ENCODE peak calls at places on chromosomes 7 and 10, in seven cellular contexts. One of them, this sample, is unnamed.

GRCh38 chr10:25701651-25702050 is 232.4 kb upstream of the MYO3A start:
- DNase-seq in Peyer's patch: no peak
- DNase-seq in GM12865: no peak
- DNase-seq in lower lobe of right lung: no peak
- DNase-seq in astrocyte of the spinal cord: no peak
- DNase-seq in right lobe of liver: no peak
- DNase-seq in thoracic aorta: no peak
- DNase-seq in this sample: no peak

GRCh38 chr7:130365511-130366441 is 14.5 kb upstream of the CPA1 start:
- DNase-seq in right lobe of liver: peak; percentile 15
- DNase-seq in thoracic aorta: no peak
- DNase-seq in GM12865: peak; percentile 85
- DNase-seq in lower lobe of right lung: no peak
- DNase-seq in Peyer's patch: no peak
- DNase-seq in astrocyte of the spinal cord: peak; percentile 96
- DNase-seq in this sample: peak; percentile 84

GRCh38 chr10:69968830-69969229 is 83.8 kb upstream of the MACROH2A2 start:
- DNase-seq in astrocyte of the spinal cord: no peak
- DNase-seq in thoracic aorta: no peak
- DNase-seq in Peyer's patch: no peak
- DNase-seq in lower lobe of right lung: no peak
- DNase-seq in GM12865: peak; percentile 18
- DNase-seq in right lobe of liver: no peak
- DNase-seq in this sample: peak; percentile 10

GRCh38 chr10:24721254-24722106 is 2.2 kb downstream of the ARHGAP21 start:
- DNase-seq in right lobe of liver: no peak
- DNase-seq in Peyer's patch: peak; percentile 70
- DNase-seq in astrocyte of the spinal cord: peak; percentile 30
- DNase-seq in GM12865: no peak
- DNase-seq in lower lobe of right lung: peak; percentile 56
- DNase-seq in thoracic aorta: no peak
- DNase-seq in this sample: no peak

GRCh38 chr7:152527610-152528032 is 91.8 kb upstream of the KMT2C start:
- DNase-seq in lower lobe of right lung: no peak
- DNase-seq in right lobe of liver: no peak
- DNase-seq in GM12865: no peak
- DNase-seq in astrocyte of the spinal cord: no peak
- DNase-seq in thoracic aorta: no peak
- DNase-seq in Peyer's patch: no peak
- DNase-seq in this sample: peak; percentile 70

GRCh38 chr7:18754766-18755165 is 259.2 kb downstream of the HDAC9 start:
- DNase-seq in lower lobe of right lung: no peak
- DNase-seq in Peyer's patch: no peak
- DNase-seq in astrocyte of the spinal cord: peak; percentile 74
- DNase-seq in GM12865: no peak
- DNase-seq in thoracic aorta: no peak
- DNase-seq in right lobe of liver: no peak
- DNase-seq in this sample: peak; percentile 73

GRCh38 chr7:29078286-29078685 is 68.1 kb downstream of the CPVL start:
- DNase-seq in Peyer's patch: no peak
- DNase-seq in right lobe of liver: no peak
- DNase-seq in thoracic aorta: no peak
- DNase-seq in lower lobe of right lung: no peak
- DNase-seq in GM12865: no peak
- DNase-seq in astrocyte of the spinal cord: no peak
- DNase-seq in this sample: no peak

GRCh38 chr7:71824356-71824755 is 587.8 kb downstream of the CALN1 start:
- DNase-seq in astrocyte of the spinal cord: peak; percentile 89
- DNase-seq in lower lobe of right lung: no peak
- DNase-seq in GM12865: no peak
- DNase-seq in right lobe of liver: no peak
- DNase-seq in thoracic aorta: no peak
- DNase-seq in Peyer's patch: no peak
- DNase-seq in this sample: peak; percentile 70

GRCh38 chr10:66180651-66181318 is 745.1 kb upstream of the LRRTM3 start:
- DNase-seq in astrocyte of the spinal cord: peak; percentile 66
- DNase-seq in GM12865: peak; percentile 74
- DNase-seq in thoracic aorta: no peak
- DNase-seq in right lobe of liver: no peak
- DNase-seq in lower lobe of right lung: no peak
- DNase-seq in Peyer's patch: no peak
- DNase-seq in this sample: peak; percentile 51

GRCh38 chr10:127200646-127201045 is 4.3 kb upstream of the INSYN2A start:
- DNase-seq in Peyer's patch: no peak
- DNase-seq in thoracic aorta: no peak
- DNase-seq in astrocyte of the spinal cord: no peak
- DNase-seq in GM12865: no peak
- DNase-seq in lower lobe of right lung: no peak
- DNase-seq in right lobe of liver: no peak
- DNase-seq in this sample: no peak

GRCh38 chr7:69610675-69611037 is 12.4 kb downstream of the AUTS2 start:
- DNase-seq in GM12865: no peak
- DNase-seq in astrocyte of the spinal cord: no peak
- DNase-seq in lower lobe of right lung: no peak
- DNase-seq in thoracic aorta: no peak
- DNase-seq in Peyer's patch: no peak
- DNase-seq in right lobe of liver: no peak
- DNase-seq in this sample: no peak

GRCh38 chr10:132407243-132407746 is 10.3 kb downstream of the PWWP2B start:
- DNase-seq in GM12865: no peak
- DNase-seq in Peyer's patch: peak; percentile 82
- DNase-seq in astrocyte of the spinal cord: no peak
- DNase-seq in right lobe of liver: peak; percentile 84
- DNase-seq in lower lobe of right lung: peak; percentile 92
- DNase-seq in thoracic aorta: no peak
- DNase-seq in this sample: no peak

GRCh38 chr7:36016648-36017047 is 136.4 kb upstream of the EEPD1 start:
- DNase-seq in lower lobe of right lung: no peak
- DNase-seq in thoracic aorta: no peak
- DNase-seq in astrocyte of the spinal cord: no peak
- DNase-seq in Peyer's patch: no peak
- DNase-seq in GM12865: no peak
- DNase-seq in right lobe of liver: no peak
- DNase-seq in this sample: no peak

GRCh38 chr10:28991738-28992270 is 297.1 kb upstream of the LYZL1 start:
- DNase-seq in Peyer's patch: no peak
- DNase-seq in thoracic aorta: no peak
- DNase-seq in right lobe of liver: no peak
- DNase-seq in GM12865: peak; percentile 35
- DNase-seq in lower lobe of right lung: no peak
- DNase-seq in astrocyte of the spinal cord: peak; percentile 55
- DNase-seq in this sample: peak; percentile 31

GRCh38 chr10:88899886-88900285 is 19.8 kb downstream of the STAMBPL1 start:
- DNase-seq in Peyer's patch: no peak
- DNase-seq in thoracic aorta: no peak
- DNase-seq in GM12865: no peak
- DNase-seq in lower lobe of right lung: no peak
- DNase-seq in right lobe of liver: no peak
- DNase-seq in astrocyte of the spinal cord: no peak
- DNase-seq in this sample: no peak

GRCh38 chr10:116689096-116689495 is 53.3 kb downstream of the HSPA12A start:
- DNase-seq in Peyer's patch: no peak
- DNase-seq in lower lobe of right lung: no peak
- DNase-seq in right lobe of liver: no peak
- DNase-seq in thoracic aorta: no peak
- DNase-seq in astrocyte of the spinal cord: no peak
- DNase-seq in GM12865: no peak
- DNase-seq in this sample: no peak

GRCh38 chr7:124679826-124680225 is 85.8 kb downstream of the GPR37 start:
- DNase-seq in right lobe of liver: no peak
- DNase-seq in lower lobe of right lung: no peak
- DNase-seq in thoracic aorta: no peak
- DNase-seq in Peyer's patch: no peak
- DNase-seq in astrocyte of the spinal cord: no peak
- DNase-seq in GM12865: no peak
- DNase-seq in this sample: no peak

GRCh38 chr10:29658984-29659769 is 24.4 kb upstream of the SVIL start:
- DNase-seq in lower lobe of right lung: peak; percentile 67
- DNase-seq in Peyer's patch: no peak
- DNase-seq in astrocyte of the spinal cord: peak; percentile 100
- DNase-seq in right lobe of liver: no peak
- DNase-seq in GM12865: peak; percentile 88
- DNase-seq in thoracic aorta: no peak
- DNase-seq in this sample: peak; percentile 100

GRCh38 chr10:17250736-17251135 is 22.7 kb downstream of the VIM start:
- DNase-seq in thoracic aorta: no peak
- DNase-seq in GM12865: peak; percentile 17
- DNase-seq in right lobe of liver: no peak
- DNase-seq in lower lobe of right lung: no peak
- DNase-seq in Peyer's patch: no peak
- DNase-seq in astrocyte of the spinal cord: no peak
- DNase-seq in this sample: peak; percentile 22

GRCh38 chr10:47040041-47040491 is 128.8 kb downstream of the PTPN20 start:
- DNase-seq in right lobe of liver: peak; percentile 46
- DNase-seq in lower lobe of right lung: no peak
- DNase-seq in astrocyte of the spinal cord: no peak
- DNase-seq in GM12865: no peak
- DNase-seq in thoracic aorta: no peak
- DNase-seq in Peyer's patch: peak; percentile 37
- DNase-seq in this sample: no peak

GRCh38 chr10:60175418-60175817 is 214.3 kb downstream of the ANK3 start:
- DNase-seq in thoracic aorta: no peak
- DNase-seq in astrocyte of the spinal cord: no peak
- DNase-seq in GM12865: no peak
- DNase-seq in Peyer's patch: peak; percentile 51
- DNase-seq in lower lobe of right lung: no peak
- DNase-seq in right lobe of liver: no peak
- DNase-seq in this sample: no peak

GRCh38 chr7:45153238-45153637 is 4.4 kb upstream of the RAMP3 start:
- DNase-seq in Peyer's patch: no peak
- DNase-seq in astrocyte of the spinal cord: no peak
- DNase-seq in right lobe of liver: no peak
- DNase-seq in GM12865: no peak
- DNase-seq in thoracic aorta: no peak
- DNase-seq in lower lobe of right lung: no peak
- DNase-seq in this sample: no peak
- TF ChIP-seq CTCF in Peyer's patch: no peak
- TF ChIP-seq CTCF in astrocyte of the spinal cord: no peak
- TF ChIP-seq CTCF in right lobe of liver: no peak
- TF ChIP-seq CTCF in GM12865: peak; percentile 10
- TF ChIP-seq CTCF in thoracic aorta: no peak
- TF ChIP-seq CTCF in lower lobe of right lung: no peak
- TF ChIP-seq CTCF in this sample: no peak

DNA sequence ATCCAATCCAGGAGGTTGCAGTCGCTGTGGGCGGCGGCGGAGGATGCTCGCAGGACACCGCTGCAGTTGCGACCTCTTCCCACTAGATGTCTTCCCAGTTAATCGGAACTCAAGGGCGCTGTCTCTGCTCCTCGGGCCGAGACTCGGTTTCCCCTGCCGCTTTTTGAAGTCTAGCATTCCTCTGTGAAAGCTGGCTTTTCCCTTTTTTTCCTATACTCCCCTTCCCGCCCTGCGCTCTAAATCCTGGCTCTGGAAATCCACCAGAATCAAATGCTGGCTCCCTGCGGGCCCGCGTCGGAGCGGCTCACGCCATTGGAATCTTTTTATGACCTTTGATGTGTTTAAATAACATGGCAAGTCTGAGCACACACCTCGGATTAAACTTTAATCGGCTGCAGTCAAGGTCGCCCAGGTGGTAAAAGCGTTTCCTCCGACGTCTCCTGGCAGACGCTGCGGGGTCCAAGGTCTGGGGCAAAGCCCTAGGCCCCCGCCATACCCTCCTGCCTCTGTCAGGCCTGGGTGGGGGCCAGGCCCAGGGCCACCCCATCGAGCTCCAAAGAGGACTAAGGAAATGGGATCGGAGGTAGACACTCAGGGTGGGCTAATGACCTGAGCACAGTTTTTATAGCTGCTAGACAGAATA is 10.7 kb upstream of the HOXA13 start:
- DNase-seq in lower lobe of right lung: no peak
- DNase-seq in Peyer's patch: peak; percentile 82
- DNase-seq in astrocyte of the spinal cord: no peak
- DNase-seq in thoracic aorta: no peak
- DNase-seq in right lobe of liver: no peak
- DNase-seq in GM12865: peak; percentile 43
- DNase-seq in this sample: peak; percentile 45
- H3K4me3 ChIP-seq in lower lobe of right lung: peak overlapping the region; percentile 20
- H3K4me3 ChIP-seq in Peyer's patch: peak overlapping the region; percentile 43
- H3K4me3 ChIP-seq in astrocyte of the spinal cord: peak overlapping the region; percentile 13
- H3K4me3 ChIP-seq in thoracic aorta: peak overlapping the region; percentile 43
- H3K4me3 ChIP-seq in right lobe of liver: peak overlapping the region; percentile 8
- H3K4me3 ChIP-seq in GM12865: no peak overlapping the region
- H3K4me3 ChIP-seq in this sample: peak overlapping the region; percentile 34

GRCh38 chr7:132113536-132114409 is 462.5 kb downstream of the PLXNA4 start:
- DNase-seq in astrocyte of the spinal cord: no peak
- DNase-seq in lower lobe of right lung: no peak
- DNase-seq in thoracic aorta: no peak
- DNase-seq in Peyer's patch: no peak
- DNase-seq in GM12865: no peak
- DNase-seq in right lobe of liver: no peak
- DNase-seq in this sample: no peak
- TF ChIP-seq CTCF in astrocyte of the spinal cord: no peak
- TF ChIP-seq CTCF in lower lobe of right lung: no peak
- TF ChIP-seq CTCF in thoracic aorta: no peak
- TF ChIP-seq CTCF in Peyer's patch: no peak
- TF ChIP-seq CTCF in GM12865: peak; percentile 2
- TF ChIP-seq CTCF in right lobe of liver: no peak
- TF ChIP-seq CTCF in this sample: no peak

GRCh38 chr10:33676606-33677005 is 342.1 kb upstream of the NRP1 start:
- DNase-seq in thoracic aorta: no peak
- DNase-seq in Peyer's patch: no peak
- DNase-seq in GM12865: no peak
- DNase-seq in lower lobe of right lung: no peak
- DNase-seq in astrocyte of the spinal cord: no peak
- DNase-seq in right lobe of liver: no peak
- DNase-seq in this sample: no peak

GRCh38 chr10:33680036-33680435 is 345.6 kb upstream of the NRP1 start:
- DNase-seq in thoracic aorta: no peak
- DNase-seq in right lobe of liver: no peak
- DNase-seq in astrocyte of the spinal cord: no peak
- DNase-seq in GM12865: no peak
- DNase-seq in Peyer's patch: no peak
- DNase-seq in lower lobe of right lung: no peak
- DNase-seq in this sample: no peak

GRCh38 chr10:33669861-33670385 is 335.5 kb upstream of the NRP1 start:
- DNase-seq in right lobe of liver: no peak
- DNase-seq in GM12865: no peak
- DNase-seq in Peyer's patch: no peak
- DNase-seq in thoracic aorta: no peak
- DNase-seq in astrocyte of the spinal cord: no peak
- DNase-seq in lower lobe of right lung: no peak
- DNase-seq in this sample: no peak

DNA sequence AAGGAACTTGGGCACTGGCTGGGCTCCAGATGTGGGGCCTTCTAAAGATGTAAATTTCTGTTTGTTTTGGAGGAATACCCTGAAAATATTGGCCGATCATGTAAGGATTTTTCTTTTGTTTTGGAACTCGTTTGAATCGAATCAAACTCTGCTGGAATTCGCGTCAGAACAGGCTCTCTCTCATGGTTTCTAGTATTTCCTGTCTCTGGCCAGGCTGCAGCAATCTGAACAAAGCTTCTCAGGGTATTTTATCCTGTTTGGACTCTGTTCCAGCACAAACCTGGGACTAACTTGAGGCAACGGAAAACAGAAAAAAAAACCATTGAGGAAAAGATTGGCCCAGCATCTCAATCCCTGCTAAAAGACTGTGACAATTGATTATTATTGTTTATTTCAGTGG is 340.8 kb upstream of the NRP1 start:
- DNase-seq in lower lobe of right lung: no peak
- DNase-seq in GM12865: no peak
- DNase-seq in astrocyte of the spinal cord: peak; percentile 14
- DNase-seq in Peyer's patch: no peak
- DNase-seq in right lobe of liver: no peak
- DNase-seq in thoracic aorta: no peak
- DNase-seq in this sample: no peak
- H3K4me3 ChIP-seq in lower lobe of right lung: peak overlapping the region; percentile 16
- H3K4me3 ChIP-seq in GM12865: no peak overlapping the region
- H3K4me3 ChIP-seq in astrocyte of the spinal cord: no peak overlapping the region
- H3K4me3 ChIP-seq in Peyer's patch: no peak overlapping the region
- H3K4me3 ChIP-seq in right lobe of liver: no peak overlapping the region
- H3K4me3 ChIP-seq in thoracic aorta: peak overlapping the region; percentile 67
- H3K4me3 ChIP-seq in this sample: no peak overlapping the region

GRCh38 chr7:114081606-114082425 is 163.0 kb upstream of the PPP1R3A start:
- DNase-seq in astrocyte of the spinal cord: peak; percentile 82
- DNase-seq in right lobe of liver: no peak
- DNase-seq in GM12865: peak; percentile 66
- DNase-seq in lower lobe of right lung: no peak
- DNase-seq in Peyer's patch: no peak
- DNase-seq in thoracic aorta: no peak
- DNase-seq in this sample: peak; percentile 78
- TF ChIP-seq CTCF in astrocyte of the spinal cord: peak; percentile 59
- TF ChIP-seq CTCF in right lobe of liver: peak; percentile 56
- TF ChIP-seq CTCF in GM12865: peak; percentile 52
- TF ChIP-seq CTCF in lower lobe of right lung: peak; percentile 54
- TF ChIP-seq CTCF in Peyer's patch: peak; percentile 22
- TF ChIP-seq CTCF in thoracic aorta: peak; percentile 48
- TF ChIP-seq CTCF in this sample: peak; percentile 63

This sample was measured in fibroblast of mammary gland.